ENCODE peak calls at places on chromosomes 3 and 15, in ten cellular contexts. L, S, X, P, Z, O, Q, N, I and R are unnamed samples.

GRCh38 chr3:14451844-14452533 is 49.6 kb downstream of the SLC6A6 start:
- DNase-seq in L (peak), S (no peak), X (no peak), P (peak), Z (no peak), O (peak), Q (no peak), N (peak), I (no peak), R (peak)

GRCh38 chr15:95416576-95416975 is 913.9 kb upstream of the NR2F2 start:
- DNase-seq in L (no peak), S (no peak), X (no peak), P (no peak), Z (no peak), O (no peak), Q (no peak), N (no peak), I (no peak), R (no peak)

GRCh38 chr3:114829786-114830185 is 317.3 kb downstream of the ZBTB20 start:
- DNase-seq in L (no peak), S (no peak), X (no peak), P (no peak), Z (no peak), O (no peak), Q (no peak), N (no peak), I (no peak), R (no peak)

GRCh38 chr3:57972421-57973111 is 35.7 kb upstream of the FLNB start:
- DNase-seq in L (no peak), S (no peak), X (no peak), P (peak), Z (no peak), O (no peak), Q (no peak), N (no peak), I (no peak), R (no peak)

GRCh38 chr3:17287006-17287689 is 402.4 kb downstream of the PLCL2 start:
- DNase-seq in L (no peak), S (no peak), X (no peak), P (no peak), Z (no peak), O (no peak), Q (no peak), N (no peak), I (no peak), R (no peak)

GRCh38 chr3:157204431-157204830 is 44.5 kb upstream of the CCNL1 start:
- DNase-seq in L (no peak), S (no peak), X (no peak), P (peak), Z (no peak), O (peak), Q (no peak), N (peak), I (no peak), R (no peak)

GRCh38 chr15:72358532-72359180 is 17.2 kb downstream of the HEXA start:
- DNase-seq in L (peak), S (no peak), X (no peak), P (peak), Z (peak), O (peak), Q (no peak), N (no peak), I (no peak), R (peak)

GRCh38 chr15:74127954-74128784 is 2.2 kb upstream of the ISLR2 start:
- DNase-seq in L (no peak), S (no peak), X (no peak), P (peak), Z (no peak), O (peak), Q (no peak), N (peak), I (peak), R (no peak)

GRCh38 chr3:67109651-67110204 is 111.6 kb downstream of the KBTBD8 start:
- DNase-seq in L (no peak), S (peak), X (no peak), P (peak), Z (no peak), O (peak), Q (no peak), N (peak), I (no peak), R (no peak)

GRCh38 chr3:171556574-171557145 is 96.5 kb upstream of the TNIK start:
- DNase-seq in L (no peak), S (no peak), X (no peak), P (peak), Z (no peak), O (no peak), Q (no peak), N (no peak), I (peak), R (no peak)

GRCh38 chr3:112415390-112415789 is 82.4 kb downstream of the CD200 start:
- DNase-seq in L (no peak), S (no peak), X (no peak), P (no peak), Z (no peak), O (no peak), Q (no peak), N (no peak), I (no peak), R (no peak)